ENCODE peak calls at places on chromosomes 2 and 18, in four cellular contexts. T is psoas muscle, K is mammary epithelial cell, X is fibroblast of lung. I is an unnamed sample.
A peak's percentile ranks its signal among the peaks of the same experiment; 100 is the strongest.

GRCh38 chr2:222566229-222566628 is 89.7 kb downstream of the FARSB start:
- DNase-seq in T (no peak), K (no peak), X (no peak), I (no peak)

GRCh38 chr2:127050803-127051115 is 56.2 kb downstream of the BIN1 start:
- DNase-seq in T (peak; percentile 45), K (no peak), X (no peak), I (no peak)

GRCh38 chr2:196275646-196276352 is 104.4 kb upstream of the STK17B start:
- DNase-seq in T (no peak), K (no peak), X (no peak), I (no peak)

GRCh38 chr2:45821558-45822271 is 170.2 kb downstream of the PRKCE start:
- DNase-seq in T (peak; percentile 56), K (peak; percentile 80), X (peak; percentile 77), I (peak; percentile 89)

GRCh38 chr2:195642027-195642676 is 14.9 kb upstream of the SLC39A10 start:
- DNase-seq in T (no peak), K (no peak), X (no peak), I (no peak)

GRCh38 chr18:72555983-72556382 is 11.8 kb upstream of the CBLN2 start:
- DNase-seq in T (no peak), K (no peak), X (no peak), I (no peak)

GRCh38 chr2:239792649-239793010 is 232.5 kb downstream of the NDUFA10 start:
- DNase-seq in T (no peak), K (no peak), X (no peak), I (no peak)

GRCh38 chr2:143954208-143954607 is 565.7 kb downstream of the ZEB2 start:
- DNase-seq in T (no peak), K (no peak), X (peak; percentile 61), I (no peak)

GRCh38 chr18:48803518-48803917 is 147.2 kb downstream of the SMAD7 start:
- DNase-seq in T (no peak), K (no peak), X (no peak), I (no peak)

GRCh38 chr2:219176818-219177593 is at the start of gene CNPPD1:
- DNase-seq in T (peak; percentile 92), K (peak; percentile 84), X (peak; percentile 76), I (peak; percentile 87)

GRCh38 chr18:75070625-75071483 is 138.1 kb downstream of the PTGR3 start:
- DNase-seq in T (no peak), K (peak; percentile 90), X (peak; percentile 86), I (peak; percentile 96)

GRCh38 chr2:168465594-168465993 is 9.5 kb downstream of the CERS6 start:
- DNase-seq in T (no peak), K (no peak), X (no peak), I (no peak)

GRCh38 chr18:70039186-70039585 is 91.5 kb upstream of the CD226 start:
- DNase-seq in T (no peak), K (no peak), X (no peak), I (peak; percentile 30)

GRCh38 chr2:150075831-150076230 is 411.6 kb downstream of the RND3 start:
- DNase-seq in T (no peak), K (peak; percentile 84), X (peak; percentile 91), I (peak; percentile 83)

GRCh38 chr18:57359433-57359832 is 7.1 kb downstream of the ST8SIA3 start:
- DNase-seq in T (no peak), K (no peak), X (no peak), I (no peak)

GRCh38 chr18:57366528-57367081 is 14.2 kb downstream of the ST8SIA3 start:
- DNase-seq in T (no peak), K (no peak), X (no peak), I (no peak)

DNA sequence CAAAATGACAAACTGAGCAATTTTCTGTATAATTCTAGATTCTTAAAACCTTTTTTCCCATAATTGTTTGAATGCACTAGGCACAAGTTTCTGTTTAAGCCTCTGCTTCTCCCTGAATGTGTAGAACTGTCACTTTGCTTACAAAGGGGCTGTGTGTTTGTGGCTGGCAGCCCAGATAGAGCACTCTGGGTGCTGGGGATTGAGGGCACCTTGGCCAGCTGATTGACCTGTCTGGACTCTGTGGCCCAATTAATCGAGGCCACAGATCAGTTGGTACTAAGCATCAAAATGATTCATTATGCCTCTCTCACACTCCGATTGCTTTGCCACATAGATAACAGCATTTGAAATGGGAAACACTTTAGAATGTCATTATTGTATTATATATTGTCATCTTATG is 12.1 kb downstream of the ST8SIA3 start:
- DNase-seq in T (no peak), K (no peak), X (no peak), I (no peak)
- TF ChIP-seq CTCF in T (no peak), K (no peak), X (no peak), I (no peak)

GRCh38 chr2:201807452-201807980 is 1.2 kb downstream of the CDK15 start:
- DNase-seq in T (peak; percentile 40), K (no peak), X (peak; percentile 74), I (no peak)
- H3K4me3 ChIP-seq in T (no peak overlapping the region), K (no peak overlapping the region), X (peak overlapping the region; percentile 6), I (no peak overlapping the region)

GRCh38 chr18:54932472-54932871 is 26.8 kb downstream of the CCDC68 start:
- DNase-seq in T (no peak), K (no peak), X (no peak), I (no peak)
- TF ChIP-seq CTCF in T (no peak), K (no peak), X (no peak), I (no peak)

DNA sequence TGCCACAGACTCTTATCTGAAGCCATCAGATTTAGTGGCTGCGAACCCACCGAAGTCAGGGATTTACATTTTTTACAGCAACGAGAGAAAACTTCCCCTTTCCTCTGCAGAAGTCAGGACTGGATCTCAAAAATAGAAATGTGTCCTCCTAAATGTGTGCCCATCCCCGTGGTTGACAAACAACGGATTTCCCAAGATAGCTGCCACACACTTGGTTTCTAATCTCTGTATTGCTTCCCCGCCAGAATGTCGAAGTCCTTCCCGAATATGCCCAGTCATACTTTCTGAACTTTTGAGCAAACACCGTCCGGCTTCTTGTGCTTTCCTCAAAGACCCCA is 847 bp upstream of the ADAM23 start:
- DNase-seq in T (no peak), K (no peak), X (no peak), I (no peak)
- H3K4me3 ChIP-seq in T (peak overlapping the region; percentile 79), K (no peak overlapping the region), X (peak overlapping the region; percentile 63), I (no peak overlapping the region)

I was measured in epithelial cell of esophagus.